ENCODE peak calls at places on chromosome 4, in seven cellular contexts. N is transverse colon, Y is SK-N-SH, Z is stomach, H is esophagus muscularis mucosa, Q is vagina, E is breast epithelium. T is an unnamed sample.

GRCh38 chr4:8906668-8906970 is 35.0 kb upstream of the HMX1 start:
- DNase-seq in N (no peak), Y (peak), Z (no peak), H (no peak), Q (no peak), E (peak), T (no peak)

GRCh38 chr4:68797618-68798017 is 18.2 kb upstream of the UGT2B10 start:
- DNase-seq in N (no peak), Y (no peak), Z (no peak), H (no peak), Q (no peak), E (no peak), T (no peak)

GRCh38 chr4:107857741-107858140 is 33.0 kb downstream of the SGMS2 start:
- DNase-seq in N (no peak), Y (no peak), Z (no peak), H (no peak), Q (no peak), E (no peak), T (no peak)

GRCh38 chr4:48332661-48333060 is 8.7 kb upstream of the SLAIN2 start:
- DNase-seq in N (no peak), Y (no peak), Z (no peak), H (no peak), Q (no peak), E (no peak), T (no peak)

GRCh38 chr4:186789671-186790070 is 66.0 kb upstream of the FAT1 start:
- DNase-seq in N (no peak), Y (no peak), Z (no peak), H (no peak), Q (no peak), E (no peak), T (no peak)

GRCh38 chr4:140094701-140095420 is 59.1 kb downstream of the MAML3 start:
- DNase-seq in N (peak), Y (peak), Z (peak), H (peak), Q (no peak), E (peak), T (no peak)

GRCh38 chr4:153748378-153748777 is 11.4 kb downstream of the RNF175 start:
- DNase-seq in N (no peak), Y (peak), Z (no peak), H (no peak), Q (no peak), E (no peak), T (no peak)

GRCh38 chr4:69760455-69760854 is at the start of gene SULT1B1:
- DNase-seq in N (peak), Y (no peak), Z (peak), H (no peak), Q (no peak), E (no peak), T (no peak)

GRCh38 chr4:25500626-25501318 is 123.7 kb downstream of the ANAPC4 start:
- DNase-seq in N (no peak), Y (peak), Z (no peak), H (no peak), Q (no peak), E (no peak), T (no peak)

DNA sequence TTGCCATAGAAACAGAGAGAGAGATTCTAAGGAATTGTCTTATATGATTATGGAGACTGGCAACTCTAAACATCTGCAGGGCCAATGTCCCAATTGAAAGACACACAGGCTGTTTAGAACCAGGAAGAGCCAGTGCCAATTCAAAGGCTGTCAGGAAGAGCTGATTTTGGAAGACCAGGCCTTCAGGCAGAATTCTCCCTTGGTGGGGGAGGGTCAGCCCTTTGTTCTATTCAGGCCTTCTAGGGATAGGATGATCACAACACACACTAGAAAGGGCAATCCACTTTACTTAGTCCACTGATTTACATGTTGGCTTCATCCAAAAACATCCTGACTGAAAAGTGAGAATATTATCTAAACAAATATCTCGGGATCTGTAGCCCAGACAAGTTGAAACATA is 15.2 kb downstream of the C4orf46 start:
- DNase-seq in N (no peak), Y (no peak), Z (no peak), H (no peak), Q (no peak), E (no peak), T (no peak)
- TF ChIP-seq POLR2AphosphoS5 in N (no peak), Y (no peak), Z (no peak), H (no peak), Q (no peak), E (no peak), T (no peak)

GRCh38 chr4:41369680-41370079 is 113.0 kb downstream of the UCHL1 start:
- DNase-seq in N (no peak), Y (no peak), Z (peak), H (no peak), Q (no peak), E (peak), T (no peak)
- TF ChIP-seq POLR2AphosphoS5 in N (no peak), Y (no peak), Z (no peak), H (no peak), Q (no peak), E (no peak), T (no peak)

GRCh38 chr4:74038161-74039064 is at the start of gene CXCL3:
- DNase-seq in N (peak), Y (peak), Z (peak), H (no peak), Q (no peak), E (peak), T (no peak)
- TF ChIP-seq POLR2AphosphoS5 in N (peak), Y (no peak), Z (no peak), H (no peak), Q (peak), E (no peak), T (no peak)

GRCh38 chr4:11635336-11635735 is 206.6 kb upstream of the HS3ST1 start:
- DNase-seq in N (no peak), Y (no peak), Z (no peak), H (no peak), Q (no peak), E (no peak), T (no peak)

GRCh38 chr4:11632488-11632887 is 203.8 kb upstream of the HS3ST1 start:
- DNase-seq in N (no peak), Y (no peak), Z (no peak), H (no peak), Q (no peak), E (no peak), T (no peak)

GRCh38 chr4:11634283-11634682 is 205.6 kb upstream of the HS3ST1 start:
- DNase-seq in N (peak), Y (no peak), Z (peak), H (no peak), Q (no peak), E (no peak), T (no peak)

GRCh38 chr4:11632015-11632414 is 203.3 kb upstream of the HS3ST1 start:
- DNase-seq in N (no peak), Y (no peak), Z (no peak), H (no peak), Q (no peak), E (no peak), T (no peak)

GRCh38 chr4:11633435-11633834 is 204.7 kb upstream of the HS3ST1 start:
- DNase-seq in N (no peak), Y (no peak), Z (no peak), H (no peak), Q (no peak), E (no peak), T (no peak)
- TF ChIP-seq POLR2AphosphoS5 in N (no peak), Y (no peak), Z (no peak), H (no peak), Q (no peak), E (no peak), T (no peak)

DNA sequence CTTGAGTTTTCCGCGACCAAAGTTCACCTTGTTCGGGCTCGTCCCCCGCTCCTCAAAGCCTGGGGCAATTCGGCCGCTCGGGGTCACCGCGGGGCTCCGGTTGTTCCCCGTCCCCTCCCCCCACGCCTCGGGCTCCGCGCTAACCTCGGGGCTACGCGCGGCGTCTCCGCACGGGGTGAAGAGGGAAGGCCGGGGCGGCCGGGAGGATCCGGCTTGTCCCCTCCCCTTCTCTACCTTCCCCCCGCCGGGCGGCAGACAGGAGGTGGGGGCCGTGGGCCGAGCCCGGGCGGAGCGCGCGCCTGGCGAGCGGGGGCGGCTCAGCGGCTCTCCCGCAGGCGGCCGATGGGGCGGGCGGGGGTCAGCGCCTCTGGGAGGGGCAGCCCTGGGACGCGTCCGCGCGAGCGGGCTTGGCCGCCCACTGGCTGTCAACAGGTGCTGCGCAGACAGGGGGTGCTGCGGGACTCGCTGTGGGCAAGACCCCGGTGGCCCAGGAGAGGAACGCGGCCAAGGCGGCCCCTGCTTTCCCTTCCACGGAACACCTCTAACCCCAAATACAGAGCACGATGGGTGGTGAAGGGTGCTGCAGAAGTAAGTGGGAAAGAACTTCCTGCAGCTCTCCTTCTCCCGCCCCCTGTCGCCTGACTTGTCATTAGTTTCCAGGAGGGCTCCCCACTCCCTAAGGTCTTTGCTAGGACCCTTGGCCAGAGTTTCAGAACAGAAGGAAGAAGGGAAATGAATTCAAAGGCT is at the start of gene PDGFC:
- DNase-seq in N (peak), Y (peak), Z (peak), H (peak), Q (no peak), E (peak), T (peak)
- TF ChIP-seq POLR2AphosphoS5 in N (peak), Y (peak), Z (peak), H (peak), Q (peak), E (peak), T (no peak)

GRCh38 chr4:74420863-74421262 is 24.1 kb upstream of the AREG start:
- DNase-seq in N (no peak), Y (no peak), Z (no peak), H (no peak), Q (no peak), E (no peak), T (no peak)

GRCh38 chr4:74415602-74416300 is 29.2 kb upstream of the AREG start:
- DNase-seq in N (no peak), Y (no peak), Z (no peak), H (no peak), Q (no peak), E (no peak), T (no peak)

GRCh38 chr4:74414149-74414809 is 30.7 kb upstream of the AREG start:
- DNase-seq in N (no peak), Y (no peak), Z (no peak), H (no peak), Q (no peak), E (no peak), T (no peak)

GRCh38 chr4:74413265-74413664 is 31.7 kb upstream of the AREG start:
- DNase-seq in N (no peak), Y (no peak), Z (no peak), H (no peak), Q (no peak), E (no peak), T (no peak)

GRCh38 chr4:74418063-74418670 is 26.8 kb upstream of the AREG start:
- DNase-seq in N (no peak), Y (no peak), Z (no peak), H (no peak), Q (no peak), E (no peak), T (no peak)
- TF ChIP-seq POLR2AphosphoS5 in N (no peak), Y (no peak), Z (no peak), H (no peak), Q (no peak), E (no peak), T (no peak)

GRCh38 chr4:81180916-81181315 is 34.1 kb downstream of the PRKG2 start:
- DNase-seq in N (no peak), Y (no peak), Z (no peak), H (no peak), Q (no peak), E (no peak), T (no peak)
- TF ChIP-seq POLR2AphosphoS5 in N (no peak), Y (no peak), Z (no peak), H (no peak), Q (no peak), E (no peak), T (no peak)

GRCh38 chr4:41715155-41715554 is 33.4 kb downstream of the PHOX2B start:
- DNase-seq in N (no peak), Y (no peak), Z (no peak), H (no peak), Q (no peak), E (no peak), T (no peak)

GRCh38 chr4:41712413-41712812 is 36.1 kb downstream of the PHOX2B start:
- DNase-seq in N (no peak), Y (no peak), Z (no peak), H (no peak), Q (no peak), E (no peak), T (no peak)

GRCh38 chr4:41714601-41715000 is 33.9 kb downstream of the PHOX2B start:
- DNase-seq in N (no peak), Y (no peak), Z (no peak), H (no peak), Q (no peak), E (no peak), T (no peak)

GRCh38 chr4:41713768-41714167 is 34.8 kb downstream of the PHOX2B start:
- DNase-seq in N (no peak), Y (no peak), Z (no peak), H (no peak), Q (no peak), E (no peak), T (no peak)

DNA sequence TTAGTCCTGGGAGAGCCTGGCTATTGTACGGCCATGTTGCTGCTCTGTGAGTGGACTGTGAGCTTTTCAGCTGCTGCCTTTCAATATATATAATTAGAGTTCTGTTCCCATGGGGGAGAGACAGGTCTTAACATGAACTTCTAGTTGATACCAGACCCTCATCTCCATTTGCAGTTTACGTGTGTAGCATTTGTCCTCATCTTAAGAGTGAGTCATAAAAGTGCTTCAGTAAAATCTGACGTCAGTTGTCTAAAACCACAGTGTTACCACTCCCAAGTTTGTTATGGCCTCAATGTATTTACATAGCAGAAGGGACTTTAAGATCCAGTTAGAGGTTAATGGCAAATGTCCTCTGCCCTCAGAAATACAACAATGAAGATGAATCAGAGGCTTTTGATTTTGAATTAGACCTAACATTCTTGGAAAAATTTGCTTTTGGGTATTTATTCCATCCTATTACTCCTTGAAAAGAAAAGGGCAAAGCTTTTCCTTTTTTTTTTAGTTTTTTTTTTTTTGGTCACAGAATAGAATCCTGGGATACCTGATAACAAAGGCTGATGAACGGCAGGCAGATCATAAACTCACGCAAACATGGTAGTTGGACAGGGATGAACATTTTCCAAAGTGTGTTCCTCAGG is 38.6 kb downstream of the PHOX2B start:
- DNase-seq in N (no peak), Y (no peak), Z (no peak), H (no peak), Q (no peak), E (no peak), T (no peak)
- TF ChIP-seq POLR2AphosphoS5 in N (no peak), Y (no peak), Z (no peak), H (no peak), Q (no peak), E (no peak), T (no peak)